ENCODE peak calls at places on chromosome 3, in six cellular contexts. Y is suprapubic skin, K is H9, N is uterus, B is adrenal gland, V is neuronal stem cell. L is an unnamed sample.

GRCh38 chr3:39319249-39319648 is 10.3 kb upstream of the CCR8 start:
- DNase-seq in Y (no peak), K (no peak), N (no peak), B (no peak), V (no peak), L (no peak)

GRCh38 chr3:8871306-8871705 is 92.0 kb downstream of the RAD18 start:
- DNase-seq in Y (no peak), K (no peak), N (no peak), B (no peak), V (no peak), L (no peak)

GRCh38 chr3:126371096-126371705 is 14.0 kb upstream of the KLF15 start:
- DNase-seq in Y (peak; percentile 51), K (no peak), N (no peak), B (no peak), V (no peak), L (no peak)

GRCh38 chr3:187005827-187006481 is 75.6 kb downstream of the ST6GAL1 start:
- DNase-seq in Y (no peak), K (no peak), N (no peak), B (no peak), V (no peak), L (no peak)

GRCh38 chr3:30184102-30184810 is 422.1 kb upstream of the TGFBR2 start:
- DNase-seq in Y (no peak), K (no peak), N (no peak), B (no peak), V (no peak), L (no peak)

GRCh38 chr3:108486272-108486787 is 24.1 kb downstream of the MYH15 start:
- DNase-seq in Y (no peak), K (no peak), N (no peak), B (no peak), V (no peak), L (no peak)

GRCh38 chr3:31581660-31582059 is 48.9 kb downstream of the STT3B start:
- DNase-seq in Y (no peak), K (no peak), N (no peak), B (no peak), V (no peak), L (no peak)

GRCh38 chr3:52557011-52557410 is 20.6 kb downstream of the UQCC5 start:
- DNase-seq in Y (no peak), K (no peak), N (no peak), B (no peak), V (no peak), L (no peak)

GRCh38 chr3:87468235-87468634 is 191.9 kb upstream of the POU1F1 start:
- DNase-seq in Y (no peak), K (no peak), N (no peak), B (no peak), V (no peak), L (no peak)

DNA sequence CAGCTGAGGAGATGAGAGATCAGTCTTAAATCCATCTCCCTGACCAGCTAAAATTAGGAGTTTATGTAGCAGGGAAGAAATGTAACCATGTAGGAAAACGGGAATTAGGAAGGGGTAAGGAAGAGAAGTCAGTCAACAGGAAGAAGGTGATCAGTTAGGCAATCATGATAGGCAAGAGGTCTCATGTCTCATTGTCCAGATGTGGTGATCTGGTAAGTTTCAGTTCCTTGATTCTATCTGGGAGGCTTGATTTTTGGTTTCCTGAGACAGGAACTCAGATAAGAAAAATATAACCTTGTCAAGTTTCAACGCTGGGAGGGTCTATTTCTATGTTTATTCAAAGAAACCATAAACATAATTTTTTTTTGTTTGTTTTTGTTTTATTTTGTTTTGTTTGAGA is 40.3 kb upstream of the TBC1D5 start:
- DNase-seq in Y (no peak), K (no peak), N (no peak), B (no peak), V (no peak), L (no peak)
- H3K9me3 ChIP-seq in Y (no peaks in the 10 kb centered on the region), K (no peaks in the 10 kb centered on the region), N (no peaks in the 10 kb centered on the region), B (no peaks in the 10 kb centered on the region), V (no peaks in the 10 kb centered on the region), L (no peaks in the 10 kb centered on the region)

DNA sequence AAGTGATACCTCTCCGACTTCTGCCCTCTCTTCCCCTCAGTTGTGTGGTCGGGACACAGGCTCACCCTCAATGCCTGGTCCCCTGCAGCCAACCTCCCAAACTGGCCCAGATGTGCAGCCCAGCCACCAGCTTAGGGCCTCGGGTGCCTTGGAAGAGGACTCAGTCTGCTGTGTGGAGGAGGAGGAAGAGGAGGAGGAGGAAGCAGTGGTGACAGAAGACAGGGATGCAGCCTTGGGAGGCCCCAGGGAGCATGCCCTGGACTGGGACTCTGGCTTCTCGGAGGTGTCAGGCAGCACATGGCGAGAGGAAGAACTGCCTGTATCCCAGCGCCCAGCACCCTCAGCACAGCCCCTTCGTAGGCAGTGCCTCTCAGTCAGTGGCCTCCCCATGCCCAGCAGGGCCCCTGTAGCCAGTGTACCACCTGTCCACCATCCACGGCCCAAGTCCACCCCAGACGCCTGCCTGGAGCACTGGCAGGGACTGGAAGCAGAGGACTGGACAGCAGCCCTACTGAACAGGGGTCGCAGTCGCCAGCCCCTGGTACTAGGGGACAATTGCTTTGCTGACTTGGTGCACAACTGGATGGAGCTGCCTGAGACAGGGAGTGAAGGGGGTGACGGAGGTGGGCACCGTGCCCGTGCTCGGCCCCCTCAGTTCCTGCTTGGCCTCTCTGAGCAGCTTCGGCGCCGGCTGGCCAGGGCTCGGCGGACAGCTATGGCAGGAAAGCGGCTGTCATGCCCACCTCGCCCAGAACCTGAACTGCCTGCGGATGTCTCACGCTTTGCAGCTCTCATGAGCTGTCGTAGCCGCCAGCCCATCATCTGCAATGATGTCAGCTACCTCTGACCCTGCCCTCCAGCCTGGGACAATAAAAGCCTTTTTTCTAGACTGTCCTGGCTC is 1.3 kb downstream of the INKA1 start:
- DNase-seq in Y (no peak), K (no peak), N (peak; percentile 31), B (peak; percentile 37), V (no peak), L (no peak)
- H3K27ac ChIP-seq in Y (peak overlapping the region; percentile 94), K (no peak overlapping the region), N (peak overlapping the region; percentile 94), B (peak overlapping the region; percentile 87), V (no peak overlapping the region), L (peak overlapping the region; percentile 98)

GRCh38 chr3:189548053-189548452 is 83.1 kb upstream of the TP63 start:
- DNase-seq in Y (no peak), K (no peak), N (no peak), B (no peak), V (no peak), L (no peak)
- H3K9me3 ChIP-seq in Y (peaks cover 4% of the 10 kb centered on the region), K (no peaks in the 10 kb centered on the region), N (peaks cover 4% of the 10 kb centered on the region), B (no peaks in the 10 kb centered on the region), V (no peaks in the 10 kb centered on the region), L (peaks cover 5% of the 10 kb centered on the region)

GRCh38 chr3:23698652-23699313 is 107.0 kb upstream of the UBE2E1 start:
- DNase-seq in Y (no peak), K (no peak), N (no peak), B (no peak), V (no peak), L (no peak)
- H3K27ac ChIP-seq in Y (no peak overlapping the region), K (no peak overlapping the region), N (no peak overlapping the region), B (no peak overlapping the region), V (no peak overlapping the region), L (no peak overlapping the region)

L was measured in thoracic aorta.